ENCODE peak calls at places on chromosomes 4 and X, in ten cellular contexts. One of them, this sample, is unnamed.

GRCh38 chr4:159422626-159423025 is 319.7 kb downstream of the RAPGEF2 start:
- DNase-seq in activated T-cell treated with anti-CD3 and anti-CD28 coated beads, Interleukin-2, amount 50 U/mL, for 24 hours: no peak
- DNase-seq in mesendoderm: no peak
- DNase-seq in NCI-H187 treated with DMSO at 0.1 percent for 48 hours: no peak
- DNase-seq in NCI-H1417: no peak
- DNase-seq in activated naive CD8-positive, alpha-beta T cell treated with anti-CD3 and anti-CD28 coated beads, Interleukin-2, amount 50 U/mL, for 24 hours: no peak
- DNase-seq in nucleus accumbens: no peak
- DNase-seq in M059J: no peak
- DNase-seq in CD8-positive, alpha-beta T cell: no peak
- DNase-seq in sigmoid colon: no peak
- DNase-seq in this sample: no peak

GRCh38 chrX:129655547-129656248 is 942 bp upstream of the APLN start:
- DNase-seq in activated T-cell treated with anti-CD3 and anti-CD28 coated beads, Interleukin-2, amount 50 U/mL, for 24 hours: no peak
- DNase-seq in mesendoderm: peak
- DNase-seq in NCI-H187 treated with DMSO at 0.1 percent for 48 hours: no peak
- DNase-seq in NCI-H1417: peak
- DNase-seq in activated naive CD8-positive, alpha-beta T cell treated with anti-CD3 and anti-CD28 coated beads, Interleukin-2, amount 50 U/mL, for 24 hours: no peak
- DNase-seq in nucleus accumbens: no peak
- DNase-seq in M059J: peak
- DNase-seq in CD8-positive, alpha-beta T cell: no peak
- DNase-seq in sigmoid colon: no peak
- DNase-seq in this sample: no peak

GRCh38 chr4:58093352-58093751 is 983.2 kb upstream of the IGFBP7 start:
- DNase-seq in activated T-cell treated with anti-CD3 and anti-CD28 coated beads, Interleukin-2, amount 50 U/mL, for 24 hours: no peak
- DNase-seq in mesendoderm: peak
- DNase-seq in NCI-H187 treated with DMSO at 0.1 percent for 48 hours: no peak
- DNase-seq in NCI-H1417: no peak
- DNase-seq in activated naive CD8-positive, alpha-beta T cell treated with anti-CD3 and anti-CD28 coated beads, Interleukin-2, amount 50 U/mL, for 24 hours: no peak
- DNase-seq in nucleus accumbens: no peak
- DNase-seq in M059J: no peak
- DNase-seq in CD8-positive, alpha-beta T cell: no peak
- DNase-seq in sigmoid colon: no peak
- DNase-seq in this sample: no peak

GRCh38 chr4:107392951-107393350 is 327.1 kb downstream of the PAPSS1 start:
- DNase-seq in activated T-cell treated with anti-CD3 and anti-CD28 coated beads, Interleukin-2, amount 50 U/mL, for 24 hours: no peak
- DNase-seq in mesendoderm: no peak
- DNase-seq in NCI-H187 treated with DMSO at 0.1 percent for 48 hours: no peak
- DNase-seq in NCI-H1417: no peak
- DNase-seq in activated naive CD8-positive, alpha-beta T cell treated with anti-CD3 and anti-CD28 coated beads, Interleukin-2, amount 50 U/mL, for 24 hours: no peak
- DNase-seq in nucleus accumbens: no peak
- DNase-seq in M059J: peak
- DNase-seq in CD8-positive, alpha-beta T cell: no peak
- DNase-seq in sigmoid colon: peak
- DNase-seq in this sample: no peak

GRCh38 chr4:76377922-76378321 is 43.0 kb downstream of the CCDC158 start:
- DNase-seq in activated T-cell treated with anti-CD3 and anti-CD28 coated beads, Interleukin-2, amount 50 U/mL, for 24 hours: peak
- DNase-seq in mesendoderm: peak
- DNase-seq in NCI-H187 treated with DMSO at 0.1 percent for 48 hours: no peak
- DNase-seq in NCI-H1417: no peak
- DNase-seq in activated naive CD8-positive, alpha-beta T cell treated with anti-CD3 and anti-CD28 coated beads, Interleukin-2, amount 50 U/mL, for 24 hours: peak
- DNase-seq in nucleus accumbens: no peak
- DNase-seq in M059J: peak
- DNase-seq in CD8-positive, alpha-beta T cell: peak
- DNase-seq in sigmoid colon: no peak
- DNase-seq in this sample: no peak

GRCh38 chr4:120826449-120826848 is 96.1 kb downstream of the PRDM5 start:
- DNase-seq in activated T-cell treated with anti-CD3 and anti-CD28 coated beads, Interleukin-2, amount 50 U/mL, for 24 hours: no peak
- DNase-seq in mesendoderm: no peak
- DNase-seq in NCI-H187 treated with DMSO at 0.1 percent for 48 hours: no peak
- DNase-seq in NCI-H1417: no peak
- DNase-seq in activated naive CD8-positive, alpha-beta T cell treated with anti-CD3 and anti-CD28 coated beads, Interleukin-2, amount 50 U/mL, for 24 hours: no peak
- DNase-seq in nucleus accumbens: no peak
- DNase-seq in M059J: peak
- DNase-seq in CD8-positive, alpha-beta T cell: no peak
- DNase-seq in sigmoid colon: no peak
- DNase-seq in this sample: no peak

GRCh38 chrX:110418220-110418856 is 59.7 kb downstream of the RTL9 start:
- DNase-seq in activated T-cell treated with anti-CD3 and anti-CD28 coated beads, Interleukin-2, amount 50 U/mL, for 24 hours: no peak
- DNase-seq in mesendoderm: peak
- DNase-seq in NCI-H187 treated with DMSO at 0.1 percent for 48 hours: peak
- DNase-seq in NCI-H1417: peak
- DNase-seq in activated naive CD8-positive, alpha-beta T cell treated with anti-CD3 and anti-CD28 coated beads, Interleukin-2, amount 50 U/mL, for 24 hours: no peak
- DNase-seq in nucleus accumbens: no peak
- DNase-seq in M059J: peak
- DNase-seq in CD8-positive, alpha-beta T cell: no peak
- DNase-seq in sigmoid colon: no peak
- DNase-seq in this sample: peak

GRCh38 chr4:44736900-44737299 is 10.5 kb upstream of the GNPDA2 start:
- DNase-seq in activated T-cell treated with anti-CD3 and anti-CD28 coated beads, Interleukin-2, amount 50 U/mL, for 24 hours: no peak
- DNase-seq in mesendoderm: no peak
- DNase-seq in NCI-H187 treated with DMSO at 0.1 percent for 48 hours: no peak
- DNase-seq in NCI-H1417: no peak
- DNase-seq in activated naive CD8-positive, alpha-beta T cell treated with anti-CD3 and anti-CD28 coated beads, Interleukin-2, amount 50 U/mL, for 24 hours: no peak
- DNase-seq in nucleus accumbens: no peak
- DNase-seq in M059J: no peak
- DNase-seq in CD8-positive, alpha-beta T cell: no peak
- DNase-seq in sigmoid colon: no peak
- DNase-seq in this sample: no peak

GRCh38 chr4:141543176-141543575 is 93.2 kb upstream of the IL15 start:
- DNase-seq in activated T-cell treated with anti-CD3 and anti-CD28 coated beads, Interleukin-2, amount 50 U/mL, for 24 hours: no peak
- DNase-seq in mesendoderm: no peak
- DNase-seq in NCI-H187 treated with DMSO at 0.1 percent for 48 hours: no peak
- DNase-seq in NCI-H1417: no peak
- DNase-seq in activated naive CD8-positive, alpha-beta T cell treated with anti-CD3 and anti-CD28 coated beads, Interleukin-2, amount 50 U/mL, for 24 hours: no peak
- DNase-seq in nucleus accumbens: no peak
- DNase-seq in M059J: no peak
- DNase-seq in CD8-positive, alpha-beta T cell: no peak
- DNase-seq in sigmoid colon: no peak
- DNase-seq in this sample: no peak

GRCh38 chr4:38565271-38566199 is 98.5 kb upstream of the KLF3 start:
- DNase-seq in activated T-cell treated with anti-CD3 and anti-CD28 coated beads, Interleukin-2, amount 50 U/mL, for 24 hours: no peak
- DNase-seq in mesendoderm: no peak
- DNase-seq in NCI-H187 treated with DMSO at 0.1 percent for 48 hours: no peak
- DNase-seq in NCI-H1417: no peak
- DNase-seq in activated naive CD8-positive, alpha-beta T cell treated with anti-CD3 and anti-CD28 coated beads, Interleukin-2, amount 50 U/mL, for 24 hours: no peak
- DNase-seq in nucleus accumbens: no peak
- DNase-seq in M059J: peak
- DNase-seq in CD8-positive, alpha-beta T cell: no peak
- DNase-seq in sigmoid colon: peak
- DNase-seq in this sample: peak

GRCh38 chrX:40012039-40012799 is 85.5 kb downstream of the BCOR start:
- DNase-seq in activated T-cell treated with anti-CD3 and anti-CD28 coated beads, Interleukin-2, amount 50 U/mL, for 24 hours: no peak
- DNase-seq in mesendoderm: no peak
- DNase-seq in NCI-H187 treated with DMSO at 0.1 percent for 48 hours: no peak
- DNase-seq in NCI-H1417: peak
- DNase-seq in activated naive CD8-positive, alpha-beta T cell treated with anti-CD3 and anti-CD28 coated beads, Interleukin-2, amount 50 U/mL, for 24 hours: peak
- DNase-seq in nucleus accumbens: no peak
- DNase-seq in M059J: peak
- DNase-seq in CD8-positive, alpha-beta T cell: no peak
- DNase-seq in sigmoid colon: peak
- DNase-seq in this sample: peak

GRCh38 chrX:120207009-120207610 is 43.5 kb upstream of the ZBTB33 start:
- DNase-seq in activated T-cell treated with anti-CD3 and anti-CD28 coated beads, Interleukin-2, amount 50 U/mL, for 24 hours: no peak
- DNase-seq in mesendoderm: no peak
- DNase-seq in NCI-H187 treated with DMSO at 0.1 percent for 48 hours: no peak
- DNase-seq in NCI-H1417: no peak
- DNase-seq in activated naive CD8-positive, alpha-beta T cell treated with anti-CD3 and anti-CD28 coated beads, Interleukin-2, amount 50 U/mL, for 24 hours: no peak
- DNase-seq in nucleus accumbens: no peak
- DNase-seq in M059J: no peak
- DNase-seq in CD8-positive, alpha-beta T cell: no peak
- DNase-seq in sigmoid colon: no peak
- DNase-seq in this sample: no peak

GRCh38 chr4:182575225-182575624 is 332.0 kb downstream of the TENM3 start:
- DNase-seq in activated T-cell treated with anti-CD3 and anti-CD28 coated beads, Interleukin-2, amount 50 U/mL, for 24 hours: no peak
- DNase-seq in mesendoderm: no peak
- DNase-seq in NCI-H187 treated with DMSO at 0.1 percent for 48 hours: no peak
- DNase-seq in NCI-H1417: no peak
- DNase-seq in activated naive CD8-positive, alpha-beta T cell treated with anti-CD3 and anti-CD28 coated beads, Interleukin-2, amount 50 U/mL, for 24 hours: no peak
- DNase-seq in nucleus accumbens: no peak
- DNase-seq in M059J: no peak
- DNase-seq in CD8-positive, alpha-beta T cell: no peak
- DNase-seq in sigmoid colon: no peak
- DNase-seq in this sample: no peak

GRCh38 chrX:6002056-6002455 is 226.6 kb downstream of the NLGN4X start:
- DNase-seq in activated T-cell treated with anti-CD3 and anti-CD28 coated beads, Interleukin-2, amount 50 U/mL, for 24 hours: no peak
- DNase-seq in mesendoderm: peak
- DNase-seq in NCI-H187 treated with DMSO at 0.1 percent for 48 hours: peak
- DNase-seq in NCI-H1417: no peak
- DNase-seq in activated naive CD8-positive, alpha-beta T cell treated with anti-CD3 and anti-CD28 coated beads, Interleukin-2, amount 50 U/mL, for 24 hours: no peak
- DNase-seq in nucleus accumbens: no peak
- DNase-seq in M059J: no peak
- DNase-seq in CD8-positive, alpha-beta T cell: no peak
- DNase-seq in sigmoid colon: no peak
- DNase-seq in this sample: no peak

GRCh38 chr4:74661427-74662171 is 132.7 kb downstream of the BTC start:
- DNase-seq in activated T-cell treated with anti-CD3 and anti-CD28 coated beads, Interleukin-2, amount 50 U/mL, for 24 hours: no peak
- DNase-seq in mesendoderm: no peak
- DNase-seq in NCI-H187 treated with DMSO at 0.1 percent for 48 hours: no peak
- DNase-seq in NCI-H1417: no peak
- DNase-seq in activated naive CD8-positive, alpha-beta T cell treated with anti-CD3 and anti-CD28 coated beads, Interleukin-2, amount 50 U/mL, for 24 hours: no peak
- DNase-seq in nucleus accumbens: no peak
- DNase-seq in M059J: peak
- DNase-seq in CD8-positive, alpha-beta T cell: no peak
- DNase-seq in sigmoid colon: no peak
- DNase-seq in this sample: no peak

GRCh38 chr4:52861879-52862604 is at the start of gene RASL11B:
- DNase-seq in activated T-cell treated with anti-CD3 and anti-CD28 coated beads, Interleukin-2, amount 50 U/mL, for 24 hours: peak
- DNase-seq in mesendoderm: peak
- DNase-seq in NCI-H187 treated with DMSO at 0.1 percent for 48 hours: no peak
- DNase-seq in NCI-H1417: peak
- DNase-seq in activated naive CD8-positive, alpha-beta T cell treated with anti-CD3 and anti-CD28 coated beads, Interleukin-2, amount 50 U/mL, for 24 hours: peak
- DNase-seq in nucleus accumbens: peak
- DNase-seq in M059J: peak
- DNase-seq in CD8-positive, alpha-beta T cell: peak
- DNase-seq in sigmoid colon: peak
- DNase-seq in this sample: peak

GRCh38 chr4:39043697-39044363 is 11.6 kb upstream of the TMEM156 start:
- DNase-seq in activated T-cell treated with anti-CD3 and anti-CD28 coated beads, Interleukin-2, amount 50 U/mL, for 24 hours: no peak
- DNase-seq in mesendoderm: peak
- DNase-seq in NCI-H187 treated with DMSO at 0.1 percent for 48 hours: no peak
- DNase-seq in NCI-H1417: peak
- DNase-seq in activated naive CD8-positive, alpha-beta T cell treated with anti-CD3 and anti-CD28 coated beads, Interleukin-2, amount 50 U/mL, for 24 hours: no peak
- DNase-seq in nucleus accumbens: no peak
- DNase-seq in M059J: peak
- DNase-seq in CD8-positive, alpha-beta T cell: no peak
- DNase-seq in sigmoid colon: no peak
- DNase-seq in this sample: no peak

This sample was measured in left cardiac atrium.